ENCODE peak calls at places on chromosomes 1 and 21, in four cellular contexts. K is EL, Y is NCI-H524 treated with DMSO at 0.1 percent for 48 hours, X is left ventricle myocardium superior. L is an unnamed sample.

GRCh38 chr1:2192031-2192995 is 2.3 kb downstream of the FAAP20 start:
- DNase-seq in K (no peak), Y (no peak), X (peak), L (no peak)

GRCh38 chr1:221747840-221748239 is 6.0 kb upstream of the DUSP10 start:
- DNase-seq in K (no peak), Y (peak), X (no peak), L (peak)

GRCh38 chr1:102837551-102837950 is 270.8 kb downstream of the COL11A1 start:
- DNase-seq in K (no peak), Y (no peak), X (no peak), L (no peak)

GRCh38 chr1:2474933-2475371 is 1.1 kb upstream of the PLCH2 start:
- DNase-seq in K (no peak), Y (no peak), X (no peak), L (no peak)

GRCh38 chr1:35763211-35763610 is 6.6 kb downstream of the CLSPN start:
- DNase-seq in K (no peak), Y (no peak), X (no peak), L (no peak)

GRCh38 chr1:59601032-59601431 is 213.7 kb upstream of the HOOK1 start:
- DNase-seq in K (no peak), Y (no peak), X (peak), L (no peak)

GRCh38 chr1:212774584-212774983 is 17.0 kb downstream of the NSL1 start:
- DNase-seq in K (peak), Y (no peak), X (no peak), L (no peak)

GRCh38 chr21:15729346-15729673 is 472 bp upstream of the USP25 start:
- DNase-seq in K (no peak), Y (no peak), X (no peak), L (no peak)

GRCh38 chr1:246425139-246425794 is 81.8 kb downstream of the SMYD3 start:
- DNase-seq in K (no peak), Y (no peak), X (no peak), L (no peak)

GRCh38 chr1:246782120-246782900 is 58.1 kb downstream of the SCCPDH start:
- DNase-seq in K (peak), Y (no peak), X (peak), L (peak)